ENCODE peak calls at places on chromosomes 6 and 20, in eight cellular contexts. K is EL; C is ecto neural progenitor cell; R is ovary; Z is stimulated activated CD4-positive, alpha-beta T cell treated with anti-CD3 and anti-CD28 coated beads, Interleukin-1b, Interleukin-23, amount 100 ng/mL, for 1 hour; U is fibroblast of lung; T is NCI-H1417; X is T-cell. M is an unnamed sample.

GRCh38 chr6:136072691-136073090 is 177.4 kb downstream of the MTFR2 start:
- DNase-seq in Z (no peak), T (no peak), C (no peak), R (no peak), U (no peak), K (no peak), X (no peak), M (no peak)

GRCh38 chr6:42710316-42710715 is 12.1 kb downstream of the PRPH2 start:
- DNase-seq in Z (no peak), C (peak; percentile 69), R (no peak), T (peak; percentile 74), U (no peak), X (no peak), K (no peak), M (no peak)

GRCh38 chr20:46128310-46129151 is 10.4 kb downstream of the CD40 start:
- DNase-seq in X (no peak), Z (no peak), R (no peak), C (peak; percentile 72), K (no peak), T (peak; percentile 57), U (no peak), M (no peak)

GRCh38 chr6:38871745-38872568 is 156.8 kb downstream of the DNAH8 start:
- DNase-seq in C (peak; percentile 68), R (no peak), T (peak; percentile 69), U (peak; percentile 60), K (peak; percentile 56), Z (peak; percentile 16), X (peak; percentile 5), M (no peak)

GRCh38 chr6:101365181-101365580 is 28.3 kb upstream of the GRIK2 start:
- DNase-seq in C (no peak), Z (no peak), X (no peak), K (no peak), R (no peak), U (no peak), T (no peak), M (no peak)

GRCh38 chr6:56168601-56169000 is 78.8 kb downstream of the COL21A1 start:
- DNase-seq in Z (no peak), U (no peak), R (no peak), K (no peak), X (no peak), C (no peak), T (no peak), M (no peak)

GRCh38 chr6:90468080-90468479 is 118.8 kb downstream of the MAP3K7 start:
- DNase-seq in Z (no peak), U (peak; percentile 46), R (no peak), C (no peak), X (no peak), T (no peak), K (peak; percentile 62), M (no peak)

GRCh38 chr20:35776513-35777101 is 4.8 kb downstream of the PHF20 start:
- DNase-seq in U (peak; percentile 57), T (no peak), R (peak; percentile 39), X (no peak), K (peak; percentile 25), Z (no peak), C (no peak), M (no peak)

GRCh38 chr6:3212261-3212660 is 15.2 kb downstream of the TUBB2B start:
- DNase-seq in X (no peak), T (no peak), U (no peak), Z (no peak), K (no peak), R (no peak), C (no peak), M (no peak)

GRCh38 chr20:17641520-17641964 is 40.5 kb downstream of the RRBP1 start:
- DNase-seq in C (no peak), K (no peak), Z (no peak), R (no peak), U (no peak), T (no peak), X (no peak), M (peak; percentile 45)

GRCh38 chr20:21715193-21715881 is 9.9 kb downstream of the PAX1 start:
- DNase-seq in K (no peak), X (no peak), R (no peak), Z (no peak), U (no peak), T (no peak), C (no peak), M (no peak)

GRCh38 chr20:47440857-47441773 is 60.6 kb upstream of the NCOA3 start:
- DNase-seq in T (no peak), C (no peak), R (no peak), Z (no peak), U (no peak), K (peak; percentile 67), X (no peak), M (no peak)

GRCh38 chr20:63011798-63012197 is 5.0 kb upstream of the BHLHE23 start:
- DNase-seq in T (peak; percentile 85), X (no peak), Z (no peak), R (no peak), U (peak; percentile 18), C (no peak), K (no peak), M (no peak)

GRCh38 chr20:12291386-12291785 is 373.7 kb downstream of the BTBD3 start:
- DNase-seq in Z (no peak), X (no peak), T (no peak), R (no peak), C (no peak), K (no peak), U (no peak), M (no peak)

GRCh38 chr6:24069546-24069945 is 56.5 kb upstream of the NRSN1 start:
- DNase-seq in U (no peak), X (no peak), Z (no peak), C (no peak), R (no peak), T (peak; percentile 44), K (no peak), M (no peak)

GRCh38 chr6:15689586-15690450 is 27.0 kb upstream of the DTNBP1 start:
- DNase-seq in U (peak; percentile 38), C (no peak), X (no peak), K (no peak), R (no peak), T (no peak), Z (no peak), M (no peak)

GRCh38 chr20:5910192-5910591 is 40.1 kb downstream of the TRMT6 start:
- DNase-seq in K (no peak), X (no peak), T (no peak), Z (no peak), R (no peak), C (no peak), U (no peak), M (no peak)

GRCh38 chr20:61891476-61891875 is 174.2 kb downstream of the TAF4 start:
- DNase-seq in U (no peak), X (no peak), K (no peak), C (no peak), T (no peak), Z (no peak), R (no peak), M (no peak)

GRCh38 chr6:15980801-15981200 is 148.1 kb upstream of the MYLIP start:
- DNase-seq in U (no peak), R (no peak), T (no peak), Z (no peak), K (no peak), X (no peak), C (no peak), M (no peak)

GRCh38 chr20:36303831-36304230 is 2.3 kb upstream of the DLGAP4 start:
- DNase-seq in T (no peak), R (no peak), K (no peak), X (no peak), Z (no peak), U (no peak), C (no peak), M (no peak)

GRCh38 chr20:9555781-9556180 is 41.4 kb downstream of the LAMP5 start:
- DNase-seq in K (no peak), R (no peak), C (no peak), T (no peak), Z (no peak), X (no peak), U (no peak), M (no peak)

GRCh38 chr6:134519456-134519855 is 201.5 kb upstream of the SGK1 start:
- DNase-seq in K (no peak), U (no peak), R (no peak), C (no peak), T (no peak), Z (no peak), X (peak; percentile 42), M (no peak)

GRCh38 chr6:88840806-88841539 is 122.4 kb downstream of the RNGTT start:
- DNase-seq in K (peak; percentile 6), R (no peak), Z (no peak), U (peak; percentile 42), C (no peak), T (no peak), X (no peak), M (no peak)

GRCh38 chr6:35562060-35562459 is 49.4 kb upstream of the TULP1 start:
- DNase-seq in X (no peak), Z (no peak), R (peak; percentile 41), T (peak; percentile 88), C (no peak), U (no peak), K (peak; percentile 17), M (peak; percentile 79)

GRCh38 chr20:24543741-24544140 is 74.3 kb downstream of the SYNDIG1 start:
- DNase-seq in X (no peak), C (no peak), U (no peak), Z (no peak), T (no peak), K (no peak), R (no peak), M (no peak)

GRCh38 chr20:35854697-35855434 is 83.1 kb downstream of the PHF20 start:
- DNase-seq in R (no peak), T (no peak), C (no peak), U (no peak), Z (no peak), X (no peak), K (peak; percentile 22), M (no peak)

GRCh38 chr6:169833258-169833794 is 81.9 kb downstream of the ERMARD start:
- DNase-seq in U (peak; percentile 3), X (no peak), Z (no peak), K (no peak), T (no peak), C (no peak), R (no peak), M (no peak)

GRCh38 chr6:151805286-151805840 is 2.1 kb upstream of the ESR1 start:
- DNase-seq in X (no peak), U (no peak), K (no peak), R (peak; percentile 43), T (no peak), C (peak; percentile 43), Z (no peak), M (no peak)

M was measured in left lung.